ENCODE peak calls at places on chromosomes 6 and 20, in six cellular contexts. F is activated CD8-positive, alpha-beta memory T cell treated with anti-CD3 and anti-CD28 coated beads, Interleukin-2, amount 50 U/mL, for 4 hours; W is C1 segment of cervical spinal cord; Y is HFF-Myc; G is kidney tubule cell; J is HTR-8/SVneo. T is an unnamed sample.

GRCh38 chr20:2358006-2358405 is 22.7 kb upstream of the TGM6 start:
- DNase-seq in J (no peak), F (no peak), Y (no peak), W (no peak), G (no peak), T (no peak)

GRCh38 chr6:31967926-31968320 is 4.0 kb downstream of the DXO start:
- DNase-seq in F (no peak), J (no peak), G (no peak), Y (no peak), W (no peak), T (no peak)

GRCh38 chr20:2292711-2293110 is 3.1 kb upstream of the TGM3 start:
- DNase-seq in F (no peak), G (no peak), W (no peak), J (no peak), Y (no peak), T (no peak)

GRCh38 chr6:14881399-14881798 is 364.5 kb upstream of the JARID2 start:
- DNase-seq in G (peak; percentile 75), W (no peak), J (peak; percentile 37), Y (peak; percentile 61), F (no peak), T (peak; percentile 45)

GRCh38 chr6:133995296-133995695 is 42.3 kb downstream of the TBPL1 start:
- DNase-seq in F (no peak), G (peak; percentile 62), W (no peak), J (no peak), Y (no peak), T (no peak)

GRCh38 chr6:121436966-121437756 is 1.7 kb downstream of the GJA1 start:
- DNase-seq in G (peak; percentile 44), F (no peak), Y (no peak), J (peak; percentile 43), W (no peak), T (no peak)

GRCh38 chr6:54267798-54268197 is 40.4 kb upstream of the TINAG start:
- DNase-seq in W (no peak), F (no peak), J (no peak), G (peak; percentile 52), Y (no peak), T (no peak)

GRCh38 chr20:62618622-62619529 is 23.4 kb upstream of the SLCO4A1 start:
- DNase-seq in Y (no peak), W (no peak), F (peak; percentile 55), G (peak; percentile 70), J (no peak), T (peak; percentile 88)

GRCh38 chr6:102732908-102733307 is 1339.4 kb downstream of the GRIK2 start:
- DNase-seq in F (no peak), Y (peak; percentile 45), G (no peak), J (no peak), W (no peak), T (no peak)

GRCh38 chr20:10249048-10249770 is 30.6 kb downstream of the SNAP25 start:
- DNase-seq in W (no peak), J (no peak), F (no peak), G (peak; percentile 15), Y (no peak), T (no peak)

GRCh38 chr20:5432030-5432429 is 115.3 kb upstream of the PROKR2 start:
- DNase-seq in J (no peak), G (no peak), Y (no peak), F (no peak), W (no peak), T (no peak)

GRCh38 chr6:125346926-125347563 is 45.3 kb upstream of the HDDC2 start:
- DNase-seq in Y (no peak), F (no peak), J (no peak), W (no peak), G (no peak), T (no peak)

GRCh38 chr6:131286469-131287040 is 151.3 kb downstream of the AKAP7 start:
- DNase-seq in G (no peak), Y (no peak), F (no peak), W (no peak), J (no peak), T (no peak)

GRCh38 chr6:57165080-57165479 is 7.0 kb upstream of the BAG2 start:
- DNase-seq in W (no peak), G (no peak), F (no peak), Y (no peak), J (no peak), T (no peak)

GRCh38 chr6:33344771-33345697 is 27.5 kb upstream of the ZBTB22 start:
- DNase-seq in W (no peak), Y (peak; percentile 67), G (peak; percentile 78), J (peak; percentile 60), F (peak; percentile 57), T (peak; percentile 47)

GRCh38 chr20:4973330-4974097 is 27.8 kb downstream of the SLC23A2 start:
- DNase-seq in F (no peak), W (no peak), J (no peak), G (peak; percentile 86), Y (peak; percentile 39), T (peak; percentile 48)

GRCh38 chr6:153842491-153842890 is 196.5 kb upstream of the OPRM1 start:
- DNase-seq in W (no peak), G (no peak), F (no peak), Y (no peak), J (no peak), T (no peak)

T was measured in RCC 7860.